ENCODE peak calls at places on chromosome 18, in ten cellular contexts. K, D, M, E, X, Z, F, T, I and N are unnamed samples.

GRCh38 chr18:58578321-58578720 is 50.6 kb downstream of the ALPK2 start:
- DNase-seq in K (no peak), D (no peak), M (no peak), E (peak), X (no peak), Z (peak), F (no peak), T (no peak), I (no peak), N (no peak)

GRCh38 chr18:21672868-21673267 is 31.7 kb downstream of the ABHD3 start:
- DNase-seq in K (no peak), D (peak), M (no peak), E (peak), X (peak), Z (peak), F (peak), T (no peak), I (peak), N (no peak)

GRCh38 chr18:58321986-58322385 is 278.0 kb downstream of the NEDD4L start:
- DNase-seq in K (peak), D (peak), M (no peak), E (peak), X (peak), Z (peak), F (peak), T (peak), I (peak), N (no peak)

GRCh38 chr18:59957957-59958356 is 58.2 kb downstream of the PMAIP1 start:
- DNase-seq in K (peak), D (peak), M (no peak), E (peak), X (peak), Z (peak), F (peak), T (peak), I (peak), N (no peak)

GRCh38 chr18:77065221-77065981 is 67.2 kb downstream of the MBP start:
- DNase-seq in K (no peak), D (no peak), M (peak), E (peak), X (no peak), Z (peak), F (peak), T (peak), I (peak), N (no peak)

GRCh38 chr18:39274535-39274934 is 1708.9 kb upstream of the CELF4 start:
- DNase-seq in K (no peak), D (no peak), M (no peak), E (peak), X (no peak), Z (peak), F (peak), T (no peak), I (no peak), N (no peak)

GRCh38 chr18:77250926-77251729 is 1.5 kb downstream of the GALR1 start:
- DNase-seq in K (no peak), D (no peak), M (no peak), E (no peak), X (no peak), Z (peak), F (no peak), T (no peak), I (no peak), N (no peak)

GRCh38 chr18:10230072-10230471 is 224.4 kb upstream of the APCDD1 start:
- DNase-seq in K (no peak), D (no peak), M (no peak), E (peak), X (no peak), Z (peak), F (peak), T (no peak), I (peak), N (no peak)

GRCh38 chr18:66646622-66647021 is 42.7 kb upstream of the CDH19 start:
- DNase-seq in K (no peak), D (no peak), M (no peak), E (no peak), X (no peak), Z (peak), F (peak), T (no peak), I (no peak), N (no peak)

GRCh38 chr18:67035026-67035425 is 431.1 kb upstream of the CDH19 start:
- DNase-seq in K (no peak), D (no peak), M (no peak), E (no peak), X (no peak), Z (no peak), F (no peak), T (no peak), I (no peak), N (no peak)

GRCh38 chr18:43485565-43485964 is 208.3 kb upstream of the SYT4 start:
- DNase-seq in K (no peak), D (no peak), M (no peak), E (no peak), X (no peak), Z (no peak), F (no peak), T (peak), I (no peak), N (no peak)

DNA sequence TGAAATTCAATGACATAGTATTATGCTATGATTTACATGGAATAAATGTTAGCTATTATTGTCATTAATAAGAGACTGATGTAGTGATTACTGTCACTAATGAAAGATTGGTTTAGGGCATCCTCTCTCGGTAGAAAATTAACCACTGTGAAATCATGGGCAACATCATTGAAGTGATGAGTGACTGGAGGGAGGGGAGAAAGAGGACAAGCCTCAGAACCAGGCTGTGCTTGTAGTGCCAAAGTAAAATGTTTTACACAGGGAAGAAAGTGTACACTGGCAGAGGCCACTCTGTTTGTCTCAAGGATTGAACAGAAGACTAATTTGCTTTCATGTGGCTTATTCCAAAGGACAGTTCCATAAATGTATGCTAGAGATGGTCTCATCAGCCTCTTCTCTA is 456.2 kb upstream of the TCF4 start:
- DNase-seq in K (no peak), D (no peak), M (no peak), E (no peak), X (no peak), Z (no peak), F (no peak), T (no peak), I (no peak), N (no peak)
- H3K27ac ChIP-seq in K (no peak), D (no peak), M (no peak), E (no peak), X (no peak), Z (no peak), F (no peak), T (no peak), I (no peak), N (no peak)

DNA sequence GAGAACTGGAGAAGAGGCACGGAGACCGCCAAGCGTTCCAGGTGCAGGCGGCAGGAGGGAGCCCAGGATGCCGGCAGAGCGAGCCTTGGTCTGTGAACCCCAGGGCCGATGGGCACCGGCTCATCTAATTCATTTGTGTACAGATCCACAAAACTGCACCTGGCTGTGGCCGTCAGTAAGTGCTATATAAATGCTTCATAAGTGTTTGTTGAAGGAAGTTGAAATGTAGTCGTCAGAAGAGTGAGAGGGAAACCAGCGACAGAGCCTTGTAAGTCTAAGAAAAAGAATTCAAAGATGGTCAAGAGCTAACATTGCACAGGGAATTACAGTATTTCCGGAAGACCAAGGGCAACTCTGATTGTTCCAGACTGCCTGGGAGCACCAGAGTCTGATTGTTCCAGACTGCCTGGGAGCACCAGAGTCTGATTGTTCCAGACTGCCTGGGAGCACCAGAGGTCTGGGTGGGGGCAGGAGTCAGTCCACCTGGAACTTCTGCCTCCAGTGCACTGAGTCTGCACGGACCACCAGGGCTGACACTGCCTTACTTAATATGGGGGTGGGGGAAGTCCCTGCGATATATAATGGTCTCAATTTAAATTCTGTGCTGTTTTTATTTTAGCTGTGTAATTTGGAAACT is 112.3 kb downstream of the BCL2 start:
- DNase-seq in K (peak), D (peak), M (no peak), E (no peak), X (peak), Z (no peak), F (no peak), T (no peak), I (no peak), N (no peak)
- H3K4me3 ChIP-seq in K (peak), D (peak), M (peak), E (no peak), X (no peak), Z (no peak), F (no peak), T (no peak), I (no peak), N (no peak)

GRCh38 chr18:41378628-41379027 is 576.4 kb upstream of the PIK3C3 start:
- DNase-seq in K (no peak), D (no peak), M (no peak), E (peak), X (no peak), Z (peak), F (peak), T (no peak), I (peak), N (no peak)
- TF ChIP-seq CTCF in K (no peak), D (no peak), M (no peak), E (peak), X (no peak), Z (peak), F (peak), T (no peak), I (peak), N (no peak)

GRCh38 chr18:13381331-13381730 is 162.8 kb downstream of the LDLRAD4 start:
- DNase-seq in K (no peak), D (no peak), M (no peak), E (no peak), X (peak), Z (no peak), F (no peak), T (no peak), I (no peak), N (peak)

GRCh38 chr18:13382683-13382989 is 164.1 kb downstream of the LDLRAD4 start:
- DNase-seq in K (no peak), D (no peak), M (no peak), E (no peak), X (peak), Z (no peak), F (no peak), T (no peak), I (no peak), N (peak)

GRCh38 chr18:13380671-13381070 is 162.1 kb downstream of the LDLRAD4 start:
- DNase-seq in K (no peak), D (no peak), M (no peak), E (no peak), X (no peak), Z (no peak), F (no peak), T (no peak), I (no peak), N (no peak)

GRCh38 chr18:13381907-13382682 is 163.5 kb downstream of the LDLRAD4 start:
- DNase-seq in K (no peak), D (peak), M (no peak), E (peak), X (peak), Z (peak), F (no peak), T (peak), I (no peak), N (peak)

DNA sequence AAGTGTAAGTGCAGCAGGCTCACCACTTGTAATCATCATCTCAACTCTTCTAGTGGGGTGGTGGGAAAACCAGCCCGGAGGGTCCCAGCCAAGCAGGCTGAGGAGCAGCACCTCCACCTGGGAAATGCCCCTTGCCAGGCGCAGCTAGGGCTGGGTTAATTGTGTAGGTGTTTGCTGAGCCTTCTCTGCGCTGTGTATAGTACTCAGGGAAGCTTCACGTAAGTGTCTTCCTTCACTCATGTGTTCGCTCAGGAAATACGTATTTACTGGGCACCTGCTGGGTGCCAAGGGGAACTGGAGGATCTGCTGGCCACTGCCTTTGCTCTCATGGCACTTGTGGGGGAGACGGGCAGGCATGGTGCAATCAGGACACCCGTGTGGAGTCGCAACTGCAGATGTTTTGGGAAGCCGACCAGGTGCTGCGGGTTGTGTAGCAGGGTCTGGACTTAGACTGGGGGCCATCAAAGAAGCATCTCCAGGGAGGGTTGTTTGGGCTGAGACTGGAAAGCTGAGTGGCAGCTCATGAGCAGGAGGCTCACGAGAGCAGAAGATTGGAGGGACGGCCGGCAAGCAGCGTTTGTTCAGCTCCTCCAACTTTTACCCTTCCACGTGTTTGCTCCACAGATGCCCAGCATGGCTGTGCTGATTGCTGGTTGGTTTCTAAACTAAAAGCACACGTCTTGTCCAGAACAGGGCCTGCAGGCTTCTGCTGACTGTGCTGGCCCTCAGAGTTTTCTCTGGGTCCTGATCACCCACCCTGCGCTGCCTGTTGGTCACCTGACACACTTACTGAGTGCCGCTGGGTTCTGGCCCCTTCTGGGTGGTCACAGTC is 164.6 kb downstream of the LDLRAD4 start:
- DNase-seq in K (no peak), D (no peak), M (no peak), E (no peak), X (peak), Z (no peak), F (no peak), T (no peak), I (no peak), N (peak)
- H3K27ac ChIP-seq in K (no peak), D (peak), M (no peak), E (no peak), X (peak), Z (no peak), F (no peak), T (peak), I (no peak), N (peak)

GRCh38 chr18:73579698-73580097 is 567.9 kb downstream of the FBXO15 start:
- DNase-seq in K (no peak), D (no peak), M (no peak), E (no peak), X (no peak), Z (no peak), F (no peak), T (no peak), I (no peak), N (no peak)

GRCh38 chr18:73577365-73577764 is 570.3 kb downstream of the FBXO15 start:
- DNase-seq in K (no peak), D (no peak), M (no peak), E (peak), X (no peak), Z (no peak), F (no peak), T (no peak), I (no peak), N (no peak)
- H3K4me3 ChIP-seq in K (no peak), D (no peak), M (no peak), E (no peak), X (no peak), Z (no peak), F (no peak), T (no peak), I (no peak), N (no peak)

DNA sequence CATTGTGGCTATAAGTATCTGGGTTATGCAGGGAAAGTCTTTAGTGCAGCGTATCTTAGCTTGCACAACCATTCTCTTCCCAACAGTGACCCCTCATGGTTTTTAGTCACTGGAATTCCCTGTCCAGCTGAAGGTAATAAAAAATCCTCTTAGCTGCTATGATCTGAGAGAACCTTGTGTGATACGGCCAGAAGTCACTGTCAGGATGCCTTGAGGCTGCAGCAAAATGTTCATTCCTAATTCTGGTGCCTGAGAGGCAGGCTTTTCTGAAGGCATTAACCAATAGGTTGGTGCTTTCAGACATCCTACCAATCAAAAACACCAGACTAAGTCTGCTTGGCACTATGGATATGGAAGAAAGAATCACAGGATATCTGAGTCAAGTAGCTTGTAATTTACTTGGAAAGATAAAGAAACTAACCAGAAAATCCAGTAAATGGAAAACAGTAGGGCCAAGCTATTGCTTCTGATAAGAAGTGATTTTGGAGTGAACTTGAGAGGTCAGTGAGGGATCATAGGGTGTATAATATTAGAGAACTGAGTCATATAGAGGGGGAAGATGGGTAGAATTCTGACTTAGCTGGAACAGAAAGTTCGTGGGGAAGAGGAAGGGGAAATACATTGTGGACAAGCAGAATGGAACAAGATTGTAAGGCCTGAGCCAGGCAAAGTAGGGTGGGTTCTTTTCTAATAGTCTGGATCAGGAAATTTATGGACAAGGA is 89.0 kb upstream of the SLC14A2 start:
- DNase-seq in K (no peak), D (no peak), M (no peak), E (no peak), X (no peak), Z (peak), F (peak), T (no peak), I (peak), N (no peak)
- TF ChIP-seq CTCF in K (no peak), D (no peak), M (no peak), E (no peak), X (no peak), Z (peak), F (no peak), T (no peak), I (peak), N (no peak)

GRCh38 chr18:46624127-46624526 is 32.9 kb downstream of the LOXHD1 start:
- DNase-seq in K (no peak), D (no peak), M (no peak), E (no peak), X (no peak), Z (peak), F (no peak), T (no peak), I (no peak), N (peak)
- H3K27ac ChIP-seq in K (no peak), D (no peak), M (no peak), E (no peak), X (no peak), Z (no peak), F (no peak), T (no peak), I (no peak), N (no peak)

GRCh38 chr18:48885266-48885950 is 65.4 kb downstream of the SMAD7 start:
- DNase-seq in K (no peak), D (no peak), M (no peak), E (no peak), X (no peak), Z (no peak), F (no peak), T (no peak), I (no peak), N (peak)
- H3K4me3 ChIP-seq in K (no peak), D (no peak), M (no peak), E (no peak), X (no peak), Z (no peak), F (no peak), T (no peak), I (no peak), N (no peak)

GRCh38 chr18:22778996-22779395 is 154.1 kb upstream of the RBBP8 start:
- DNase-seq in K (no peak), D (no peak), M (no peak), E (no peak), X (no peak), Z (peak), F (no peak), T (no peak), I (no peak), N (no peak)

GRCh38 chr18:22773944-22774343 is 159.2 kb upstream of the RBBP8 start:
- DNase-seq in K (no peak), D (no peak), M (no peak), E (no peak), X (no peak), Z (no peak), F (no peak), T (no peak), I (no peak), N (no peak)
- TF ChIP-seq CTCF in K (no peak), D (no peak), M (no peak), E (no peak), X (no peak), Z (no peak), F (no peak), T (no peak), I (no peak), N (no peak)